ENCODE peak calls at places on chromosomes 1 and 21, in eight cellular contexts. I is body of pancreas, Q is fibroblast of pulmonary artery, Z is choroid plexus epithelial cell, X is PC-3, Y is lower lobe of right lung, L is upper lobe of right lung, A is tibial artery. C is an unnamed sample.
A peak's percentile ranks its signal among the peaks of the same experiment; 100 is the strongest.

GRCh38 chr1:178238722-178239510 is 145.0 kb downstream of the RASAL2 start:
- DNase-seq in Z (peak; percentile 98), A (no peak), X (peak; percentile 98), I (no peak), Q (peak; percentile 97), L (no peak), Y (no peak), C (peak; percentile 100)

GRCh38 chr1:235557495-235557894 is 53.2 kb upstream of the B3GALNT2 start:
- DNase-seq in Y (no peak), I (no peak), X (no peak), A (no peak), Q (no peak), Z (no peak), L (no peak), C (peak; percentile 36)

GRCh38 chr1:154775559-154776338 is 94.3 kb downstream of the KCNN3 start:
- DNase-seq in I (no peak), L (no peak), Y (no peak), A (no peak), Q (no peak), X (no peak), Z (no peak), C (no peak)

GRCh38 chr1:226064816-226065248 is 2.3 kb downstream of the H3-3A start:
- DNase-seq in I (peak; percentile 58), Z (peak; percentile 82), A (peak; percentile 43), Y (no peak), L (no peak), X (peak; percentile 81), Q (peak; percentile 80), C (peak; percentile 89)

GRCh38 chr1:21262282-21263051 is 27.8 kb downstream of the ECE1 start:
- DNase-seq in I (peak; percentile 83), Y (no peak), Z (peak; percentile 93), A (peak; percentile 90), Q (peak; percentile 94), L (no peak), X (no peak), C (peak; percentile 69)

GRCh38 chr1:63537940-63538339 is 14.6 kb downstream of the EFCAB7 start:
- DNase-seq in X (peak; percentile 38), Y (no peak), Q (peak; percentile 45), Z (peak; percentile 39), L (no peak), A (no peak), I (no peak), C (no peak)

GRCh38 chr1:64183380-64183984 is 19.9 kb upstream of the UBE2U start:
- DNase-seq in L (no peak), Z (peak; percentile 53), Q (peak; percentile 51), Y (no peak), A (no peak), X (peak; percentile 47), I (no peak), C (no peak)

GRCh38 chr1:95223110-95223509 is 10.9 kb upstream of the RWDD3 start:
- DNase-seq in Q (peak; percentile 65), L (no peak), I (no peak), X (peak; percentile 60), A (no peak), Z (peak; percentile 60), Y (no peak), C (peak; percentile 6)

GRCh38 chr1:41475859-41476567 is 8.5 kb downstream of the EDN2 start:
- DNase-seq in A (no peak), L (no peak), I (no peak), X (no peak), Q (no peak), Y (no peak), Z (no peak), C (no peak)

GRCh38 chr1:16217061-16217785 is 4.8 kb upstream of the ARHGEF19 start:
- DNase-seq in L (peak; percentile 100), Q (peak; percentile 98), A (peak; percentile 99), Z (peak; percentile 99), Y (peak; percentile 99), I (peak; percentile 100), X (peak; percentile 97), C (peak; percentile 96)

GRCh38 chr1:1331068-1331965 is at the start of gene TAS1R3:
- DNase-seq in Y (no peak), A (no peak), L (no peak), Q (no peak), I (no peak), X (peak; percentile 86), Z (no peak), C (peak; percentile 64)

GRCh38 chr1:236209185-236209584 is 66.8 kb downstream of the GPR137B start:
- DNase-seq in Y (no peak), L (no peak), I (no peak), Q (no peak), X (no peak), A (no peak), Z (no peak), C (no peak)

GRCh38 chr21:33238146-33238545 is 8.4 kb downstream of the IFNAR2 start:
- DNase-seq in L (no peak), Y (no peak), Q (no peak), X (no peak), A (no peak), I (no peak), Z (no peak), C (no peak)

GRCh38 chr1:100360790-100361232 is 8.5 kb downstream of the CDC14A start:
- DNase-seq in I (no peak), Z (peak; percentile 95), Q (peak; percentile 36), Y (no peak), X (no peak), L (no peak), A (peak; percentile 40), C (no peak)

GRCh38 chr1:243428084-243428483 is 172.2 kb downstream of the SDCCAG8 start:
- DNase-seq in Z (no peak), Y (no peak), A (no peak), Q (no peak), X (no peak), L (no peak), I (no peak), C (no peak)

GRCh38 chr1:33349081-33349759 is 28.3 kb upstream of the A3GALT2 start:
- DNase-seq in Y (peak; percentile 80), Q (peak; percentile 42), Z (peak; percentile 62), I (peak; percentile 54), A (no peak), L (peak; percentile 87), X (peak; percentile 28), C (no peak)

GRCh38 chr21:17925900-17926299 is 106.7 kb upstream of the C21orf91 start:
- DNase-seq in Z (peak; percentile 68), A (no peak), I (no peak), Q (peak; percentile 45), Y (no peak), L (no peak), X (peak; percentile 50), C (peak; percentile 56)

GRCh38 chr1:184056921-184057496 is 5.5 kb downstream of the TSEN15 start:
- DNase-seq in I (no peak), Y (no peak), Z (peak; percentile 80), X (peak; percentile 52), A (no peak), L (no peak), Q (peak; percentile 78), C (peak; percentile 28)

GRCh38 chr1:198937231-198938031 is 298.6 kb downstream of the PTPRC start:
- DNase-seq in A (peak; percentile 43), I (peak; percentile 19), Q (peak; percentile 96), L (no peak), Z (peak; percentile 97), Y (no peak), X (peak; percentile 86), C (peak; percentile 95)
- TF ChIP-seq CTCF in A (no peak), I (no peak), Q (no peak), L (no peak), Z (no peak), Y (no peak), X (no peak), C (no peak)

GRCh38 chr1:5415621-5416020 is 576.6 kb downstream of the NPHP4 start:
- DNase-seq in X (no peak), Y (no peak), I (no peak), A (no peak), Z (no peak), Q (no peak), L (no peak), C (no peak)
- TF ChIP-seq CTCF in X (no peak), Y (no peak), I (no peak), A (no peak), Z (no peak), Q (no peak), L (no peak), C (no peak)

GRCh38 chr1:29249951-29250581 is 13.7 kb downstream of the PTPRU start:
- DNase-seq in X (no peak), Z (no peak), A (no peak), Q (no peak), Y (no peak), I (no peak), L (no peak), C (no peak)
- TF ChIP-seq CTCF in X (no peak), Z (no peak), A (no peak), Q (no peak), Y (no peak), I (no peak), L (no peak), C (no peak)

GRCh38 chr1:25247024-25247828 is at the start of gene RSRP1:
- DNase-seq in Y (peak; percentile 99), X (peak; percentile 97), Z (peak; percentile 99), Q (peak; percentile 98), L (peak; percentile 100), A (peak; percentile 99), I (peak; percentile 99), C (peak; percentile 96)

GRCh38 chr1:25246600-25247023 is 642 bp downstream of the RSRP1 start:
- DNase-seq in Z (peak; percentile 40), Q (no peak), I (peak; percentile 53), L (peak; percentile 73), Y (no peak), A (no peak), X (no peak), C (no peak)

GRCh38 chr1:25245393-25245792 is 1.9 kb downstream of the RSRP1 start:
- DNase-seq in Z (no peak), X (no peak), L (no peak), Q (no peak), A (no peak), I (no peak), Y (no peak), C (no peak)

GRCh38 chr1:25245809-25246599 is 1.2 kb downstream of the RSRP1 start:
- DNase-seq in X (peak; percentile 44), L (no peak), Q (peak; percentile 56), A (no peak), Z (peak; percentile 58), I (no peak), Y (no peak), C (peak; percentile 38)

DNA sequence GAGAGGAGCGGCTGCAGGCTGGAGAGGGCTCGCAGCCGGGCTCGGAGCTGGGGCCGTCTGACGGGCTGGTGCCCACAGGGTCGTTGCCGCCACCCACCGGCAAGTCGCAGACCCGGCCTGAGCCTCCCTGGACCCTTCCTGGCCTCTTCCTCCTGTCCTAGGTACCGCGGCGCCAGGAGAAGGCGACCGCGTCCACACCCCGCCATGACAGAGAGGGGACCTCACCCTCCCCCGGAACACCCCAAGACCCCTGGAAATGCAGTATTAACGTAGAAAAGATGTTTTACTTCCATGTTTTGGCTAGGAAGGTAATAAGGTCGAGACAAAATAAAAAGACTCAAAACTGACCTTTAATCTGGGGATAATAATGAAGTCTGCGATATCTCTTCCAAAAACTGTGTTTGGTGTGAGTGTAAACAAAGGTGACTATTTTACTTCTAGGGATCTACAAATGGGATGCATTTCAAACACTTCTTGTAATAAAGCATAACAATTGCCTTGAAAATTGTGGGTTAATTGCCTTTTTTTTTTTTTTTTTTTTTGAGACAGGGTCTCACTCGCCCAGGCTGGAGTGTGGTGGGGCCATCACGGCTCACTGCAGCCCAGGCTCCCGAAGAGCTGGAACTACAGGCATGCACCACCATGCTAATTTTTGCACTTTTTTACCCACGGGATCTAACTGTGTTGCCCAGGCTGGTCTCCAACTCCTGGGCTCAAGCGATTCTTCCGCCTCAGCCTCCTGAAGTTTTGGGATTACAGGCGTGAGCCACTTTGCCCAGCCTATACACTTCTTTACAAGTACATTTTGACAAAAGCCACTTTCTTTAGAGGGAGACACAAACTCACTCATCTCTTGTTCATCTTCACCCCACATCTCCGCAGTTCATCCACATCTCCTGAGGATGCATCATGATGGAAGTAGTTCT is 838 bp upstream of the RSRP1 start:
- DNase-seq in Y (no peak), Z (no peak), I (no peak), Q (no peak), A (no peak), X (no peak), L (no peak), C (no peak)
- TF ChIP-seq CTCF in Y (peak; percentile 5), Z (no peak), I (no peak), Q (no peak), A (no peak), X (no peak), L (peak; percentile 13), C (no peak)

C was measured in MCF 10A.